ENCODE peak calls at places on chromosomes 2 and 18, in ten cellular contexts. Y is endothelial cell, M is cardiac muscle cell, H is neural progenitor cell, F is uterus, E is psoas muscle, N is HL-60, B is PC-9, Z is AG09319, I is natural killer cell. W is an unnamed sample.

GRCh38 chr2:216700778-216701177 is 5.4 kb upstream of the IGFBP5 start:
- DNase-seq in Y (no peak), M (no peak), H (no peak), F (no peak), E (no peak), N (no peak), B (no peak), Z (no peak), I (no peak), W (no peak)

GRCh38 chr2:222854773-222855700 is 5.8 kb upstream of the ACSL3 start:
- DNase-seq in Y (no peak), M (peak), H (no peak), F (no peak), E (no peak), N (no peak), B (no peak), Z (no peak), I (no peak), W (no peak)

GRCh38 chr2:133109772-133110171 is 439.8 kb upstream of the LYPD1 start:
- DNase-seq in Y (no peak), M (peak), H (no peak), F (no peak), E (no peak), N (no peak), B (no peak), Z (peak), I (no peak), W (peak)

GRCh38 chr18:48826806-48827205 is 124.0 kb downstream of the SMAD7 start:
- DNase-seq in Y (no peak), M (no peak), H (no peak), F (peak), E (no peak), N (no peak), B (no peak), Z (no peak), I (peak), W (no peak)

GRCh38 chr18:49368161-49368875 is 92.1 kb downstream of the DYM start:
- DNase-seq in Y (no peak), M (no peak), H (no peak), F (no peak), E (no peak), N (no peak), B (no peak), Z (no peak), I (no peak), W (no peak)

GRCh38 chr2:11738589-11739436 is 7.6 kb upstream of the LPIN1 start:
- DNase-seq in Y (peak), M (peak), H (peak), F (peak), E (peak), N (peak), B (peak), Z (peak), I (no peak), W (peak)

GRCh38 chr2:172931256-172931894 is 144.3 kb upstream of the MAP3K20 start:
- DNase-seq in Y (peak), M (peak), H (peak), F (peak), E (no peak), N (no peak), B (peak), Z (no peak), I (no peak), W (peak)

GRCh38 chr2:88331239-88331638 is 121.3 kb downstream of the FOXI3 start:
- DNase-seq in Y (no peak), M (no peak), H (no peak), F (no peak), E (no peak), N (no peak), B (no peak), Z (no peak), I (no peak), W (no peak)

GRCh38 chr2:187150667-187151066 is 297.4 kb downstream of the CALCRL start:
- DNase-seq in Y (no peak), M (peak), H (no peak), F (no peak), E (no peak), N (no peak), B (no peak), Z (no peak), I (no peak), W (no peak)

GRCh38 chr18:3652380-3653262 is 202.6 kb downstream of the TGIF1 start:
- DNase-seq in Y (no peak), M (peak), H (no peak), F (peak), E (peak), N (peak), B (peak), Z (peak), I (no peak), W (peak)

GRCh38 chr2:208037564-208038487 is 12.5 kb upstream of the PLEKHM3 start:
- DNase-seq in Y (no peak), M (no peak), H (no peak), F (no peak), E (no peak), N (no peak), B (no peak), Z (no peak), I (no peak), W (peak)

GRCh38 chr2:43840961-43841360 is 2.2 kb downstream of the ABCG8 start:
- DNase-seq in Y (no peak), M (no peak), H (no peak), F (no peak), E (no peak), N (no peak), B (no peak), Z (no peak), I (no peak), W (no peak)

GRCh38 chr2:68237404-68237803 is 14.9 kb downstream of the PPP3R1 start:
- DNase-seq in Y (no peak), M (peak), H (no peak), F (no peak), E (no peak), N (no peak), B (no peak), Z (no peak), I (no peak), W (peak)

GRCh38 chr18:70190529-70190928 is 15.0 kb downstream of the RTTN start:
- DNase-seq in Y (no peak), M (peak), H (no peak), F (no peak), E (no peak), N (no peak), B (no peak), Z (no peak), I (no peak), W (no peak)

GRCh38 chr2:186984966-186985365 is 136.0 kb upstream of the ZSWIM2 start:
- DNase-seq in Y (no peak), M (no peak), H (no peak), F (no peak), E (no peak), N (no peak), B (no peak), Z (no peak), I (no peak), W (no peak)

DNA sequence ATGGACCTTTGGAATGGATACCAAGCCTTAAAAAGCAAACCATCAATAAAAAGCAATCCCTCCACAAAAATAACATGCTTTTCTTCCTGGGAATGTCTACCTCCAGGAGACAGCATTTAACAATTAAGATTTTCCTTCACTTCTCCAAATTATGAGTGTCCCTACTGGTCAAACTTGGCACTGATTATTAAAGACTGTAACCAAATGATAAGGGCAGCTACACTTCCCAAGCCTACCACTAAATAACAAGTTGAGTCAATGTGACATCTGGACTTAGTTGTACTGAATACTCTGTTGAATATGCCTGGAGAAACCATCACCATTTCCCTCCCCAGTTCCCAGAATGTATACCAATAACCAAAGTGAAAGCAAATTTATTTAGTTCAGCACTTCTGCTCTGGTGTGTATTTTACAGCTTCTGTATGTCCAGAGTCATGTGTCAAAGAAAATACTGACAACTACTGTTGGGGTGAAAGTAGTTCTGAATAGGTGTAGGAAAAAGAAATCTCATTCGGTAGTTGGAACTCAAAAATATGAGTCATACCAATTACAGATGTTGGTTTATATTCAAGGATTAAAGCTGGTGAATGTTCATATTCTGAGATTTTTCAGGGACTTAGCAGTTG is 1291.7 kb upstream of the GYPC start:
- DNase-seq in Y (no peak), M (no peak), H (no peak), F (no peak), E (no peak), N (no peak), B (no peak), Z (no peak), I (no peak), W (no peak)
- TF ChIP-seq CTCF in Y (peak), M (no peak), H (peak), F (no peak), E (no peak), N (no peak), B (peak), Z (no peak), I (no peak), W (no peak)

DNA sequence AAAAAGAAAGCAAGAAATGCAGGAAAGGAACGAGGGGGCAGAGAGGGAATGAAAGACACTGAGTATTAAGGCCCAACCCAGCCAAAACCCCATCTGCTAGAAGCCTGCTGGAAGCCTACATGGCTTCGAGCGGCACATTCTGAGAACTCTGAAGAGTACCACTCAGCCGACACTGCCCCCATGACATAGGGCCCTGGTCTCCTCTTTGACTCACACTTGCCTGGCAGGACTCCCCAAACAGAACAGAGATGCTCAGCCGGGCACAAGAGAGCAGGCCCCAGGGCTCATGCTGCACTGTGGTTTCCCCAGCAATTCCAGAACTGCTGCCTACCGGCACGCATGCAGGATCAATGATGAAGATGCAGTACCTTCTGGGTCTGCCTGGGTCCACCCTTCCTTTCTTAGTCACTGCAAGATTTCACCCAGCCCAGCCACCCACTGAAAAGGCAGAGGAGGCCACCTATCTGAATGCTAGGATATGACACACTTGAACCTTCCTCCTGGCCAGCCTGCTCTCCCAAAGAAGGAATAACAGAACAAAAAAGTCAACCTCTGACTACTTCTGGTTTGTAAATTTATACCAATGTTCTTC is 49.4 kb downstream of the BCL11A start:
- DNase-seq in Y (no peak), M (no peak), H (no peak), F (no peak), E (no peak), N (no peak), B (no peak), Z (no peak), I (no peak), W (no peak)
- TF ChIP-seq CTCF in Y (no peak), M (no peak), H (no peak), F (no peak), E (no peak), N (no peak), B (no peak), Z (no peak), I (no peak), W (no peak)

GRCh38 chr2:37231251-37232130 is at the start of the genes CEBPZ and NDUFAF7:
- DNase-seq in Y (peak), M (peak), H (peak), F (peak), E (peak), N (peak), B (peak), Z (peak), I (peak), W (peak)
- TF ChIP-seq CTCF in Y (no peak), M (no peak), H (no peak), F (peak), E (no peak), N (no peak), B (no peak), Z (no peak), I (no peak), W (no peak)

GRCh38 chr2:159196393-159196925 is 90.0 kb downstream of the WDSUB1 start:
- DNase-seq in Y (no peak), M (no peak), H (no peak), F (no peak), E (no peak), N (no peak), B (no peak), Z (no peak), I (no peak), W (no peak)
- TF ChIP-seq CTCF in Y (no peak), M (no peak), H (no peak), F (no peak), E (no peak), N (no peak), B (no peak), Z (no peak), I (no peak), W (no peak)

DNA sequence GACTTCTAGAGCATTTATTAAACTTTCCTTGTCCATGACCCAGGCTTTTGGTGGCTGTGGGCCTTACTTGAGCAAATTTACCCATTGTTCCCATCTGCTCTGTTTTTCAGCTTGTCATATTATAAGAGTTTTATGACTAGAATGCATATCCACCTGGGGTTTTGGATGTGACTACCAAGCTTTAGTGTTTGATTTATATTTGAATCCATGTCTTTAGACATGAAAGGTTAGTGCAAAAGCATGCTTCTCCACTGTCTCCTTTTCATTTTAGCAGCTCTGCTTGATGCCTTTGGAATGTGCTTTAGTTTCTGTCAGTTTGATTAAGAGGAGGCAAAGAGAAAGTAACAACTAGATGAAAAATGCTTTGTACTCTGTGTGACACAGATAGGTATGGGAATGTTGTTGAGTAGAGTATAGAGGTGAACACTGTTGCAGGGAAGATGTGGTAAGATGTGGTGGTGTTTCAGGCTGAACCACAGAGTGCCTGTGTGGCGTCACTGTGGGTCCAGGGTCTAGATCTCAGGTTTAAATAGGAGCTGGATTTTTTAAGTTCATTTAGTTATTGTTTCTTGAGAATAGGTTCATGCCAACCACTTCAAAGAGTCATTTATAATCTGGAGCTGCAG is 19.7 kb downstream of the PIK3C3 start:
- DNase-seq in Y (no peak), M (no peak), H (no peak), F (no peak), E (no peak), N (no peak), B (no peak), Z (no peak), I (no peak), W (no peak)
- TF ChIP-seq CTCF in Y (no peak), M (no peak), H (no peak), F (no peak), E (no peak), N (no peak), B (no peak), Z (no peak), I (no peak), W (no peak)

DNA sequence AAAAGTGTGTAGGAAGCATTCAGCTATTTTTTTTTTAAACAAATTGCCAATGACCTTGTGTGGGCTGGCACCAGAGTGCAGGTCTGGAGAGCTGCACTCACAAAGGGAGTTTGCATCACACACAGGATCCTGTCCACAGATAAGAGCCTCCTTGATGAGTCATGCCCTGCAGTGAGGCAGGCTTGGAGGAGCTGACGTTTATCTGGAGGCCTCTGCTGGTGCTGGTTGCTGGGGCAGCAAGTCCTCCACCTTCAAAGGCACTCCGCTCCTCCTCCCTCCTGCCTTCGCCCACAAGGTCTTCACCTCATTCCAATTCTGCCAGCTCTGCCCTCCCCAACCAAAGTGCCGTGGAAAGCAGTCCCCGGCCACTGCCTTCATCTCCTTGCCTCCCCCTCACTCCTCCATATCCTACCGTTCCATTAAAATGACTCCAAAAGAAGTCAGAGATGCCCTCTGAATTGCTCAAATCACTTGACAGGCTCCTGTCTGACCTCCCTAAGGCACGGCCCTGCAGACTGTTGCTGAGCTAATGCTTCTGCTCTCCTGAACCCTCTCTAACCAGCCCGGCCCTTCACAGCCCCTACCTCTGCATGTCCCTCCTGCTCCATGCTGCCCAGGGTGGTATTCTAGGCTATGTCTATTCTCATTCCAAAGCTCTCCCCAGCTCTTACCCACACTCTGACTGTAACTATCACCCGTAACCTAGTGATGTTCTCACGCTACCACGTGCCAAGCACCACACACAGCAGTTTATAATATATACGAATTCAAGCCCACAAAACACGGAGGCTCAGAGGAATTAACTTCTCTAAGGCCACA is 30.9 kb downstream of the LONRF2 start:
- DNase-seq in Y (no peak), M (peak), H (no peak), F (peak), E (peak), N (peak), B (peak), Z (peak), I (no peak), W (peak)
- TF ChIP-seq CTCF in Y (no peak), M (no peak), H (no peak), F (no peak), E (no peak), N (no peak), B (no peak), Z (no peak), I (no peak), W (no peak)

GRCh38 chr18:25669741-25670140 is 317.8 kb upstream of the ZNF521 start:
- DNase-seq in Y (no peak), M (no peak), H (peak), F (no peak), E (no peak), N (no peak), B (no peak), Z (no peak), I (no peak), W (peak)

GRCh38 chr18:25678226-25678625 is 326.3 kb upstream of the ZNF521 start:
- DNase-seq in Y (no peak), M (no peak), H (no peak), F (no peak), E (no peak), N (no peak), B (no peak), Z (no peak), I (no peak), W (no peak)

GRCh38 chr18:25674183-25674582 is 322.2 kb upstream of the ZNF521 start:
- DNase-seq in Y (no peak), M (no peak), H (no peak), F (no peak), E (no peak), N (no peak), B (no peak), Z (no peak), I (no peak), W (no peak)

GRCh38 chr18:25675123-25675850 is 323.3 kb upstream of the ZNF521 start:
- DNase-seq in Y (no peak), M (no peak), H (peak), F (no peak), E (no peak), N (no peak), B (no peak), Z (no peak), I (no peak), W (no peak)

DNA sequence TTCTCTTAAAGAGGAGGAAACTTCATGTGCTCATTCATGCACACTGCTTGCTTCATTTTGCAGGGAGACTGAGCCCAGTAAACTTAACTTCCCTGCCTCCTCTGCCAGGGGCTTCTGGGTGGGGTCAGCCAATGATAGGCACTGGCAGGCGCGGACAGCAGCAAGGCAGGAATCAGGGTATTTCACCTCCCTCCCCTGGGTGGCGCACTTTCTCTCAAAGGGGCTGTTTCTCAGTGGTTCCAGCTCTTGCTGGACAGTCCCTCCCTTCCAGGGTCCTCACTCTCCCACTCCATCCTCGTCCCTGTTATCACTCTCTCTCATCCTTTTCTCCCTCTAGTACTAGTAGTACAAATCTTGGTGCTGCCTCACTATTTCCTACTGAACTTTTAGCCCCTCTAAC is 320.5 kb upstream of the ZNF521 start:
- DNase-seq in Y (peak), M (no peak), H (peak), F (no peak), E (no peak), N (no peak), B (no peak), Z (no peak), I (no peak), W (no peak)
- TF ChIP-seq CTCF in Y (peak), M (no peak), H (peak), F (no peak), E (no peak), N (no peak), B (no peak), Z (no peak), I (no peak), W (peak)

DNA sequence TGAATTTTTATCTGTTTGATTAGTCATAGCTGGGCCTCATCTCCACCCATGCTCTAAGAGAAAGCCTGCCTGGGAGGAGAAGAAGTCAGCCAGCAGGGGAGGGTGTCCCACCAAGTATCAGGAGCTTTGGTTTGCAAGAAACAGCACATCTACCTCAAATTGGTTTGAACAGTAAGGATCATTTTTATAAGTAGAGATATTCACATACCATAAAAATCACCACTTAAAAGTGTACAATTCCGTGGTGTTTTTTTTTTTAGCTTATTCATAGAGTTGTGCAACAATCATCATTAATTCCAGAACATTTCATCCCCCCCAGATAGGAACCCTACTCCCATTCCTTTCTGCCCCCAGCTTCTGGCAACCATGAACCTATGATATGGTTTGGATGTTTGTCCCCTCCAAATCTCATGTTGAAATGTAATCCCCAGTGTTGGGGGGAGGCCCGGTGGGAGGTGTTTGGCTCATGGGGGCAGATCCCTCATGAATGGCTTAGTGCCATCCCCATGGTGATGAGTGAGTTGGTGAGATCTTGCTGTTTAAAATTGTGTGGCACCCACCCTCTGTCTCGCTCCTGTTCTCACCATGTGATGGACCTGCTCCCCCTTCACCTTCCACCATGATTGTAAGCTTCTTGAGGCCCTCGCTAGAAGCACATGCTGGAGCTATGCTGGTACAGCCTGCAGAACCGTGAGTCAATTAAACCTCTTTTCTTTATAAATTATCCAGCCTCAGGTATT is 36.2 kb upstream of the HS6ST1 start:
- DNase-seq in Y (no peak), M (peak), H (no peak), F (no peak), E (no peak), N (no peak), B (no peak), Z (no peak), I (no peak), W (peak)
- TF ChIP-seq CTCF in Y (no peak), M (peak), H (no peak), F (no peak), E (no peak), N (no peak), B (no peak), Z (peak), I (no peak), W (peak)